ENCODE peak calls at places on chromosomes 12 and 14, in seven cellular contexts. D, W, F, M, E, N and K are unnamed samples. For H3K9me3, the result is how much of the 10 kb centered on the place peaks cover.

GRCh38 chr12:47561746-47562145 is 144.1 kb downstream of the RPAP3 start:
- DNase-seq in D (no peak), W (no peak), F (no peak), M (no peak), E (no peak), N (no peak), K (no peak)

GRCh38 chr14:100083706-100084105 is 18.5 kb downstream of the EVL start:
- DNase-seq in D (no peak), W (peak), F (no peak), M (no peak), E (no peak), N (no peak), K (no peak)

GRCh38 chr12:97500537-97500936 is 37.9 kb downstream of the RMST start:
- DNase-seq in D (no peak), W (no peak), F (no peak), M (no peak), E (no peak), N (no peak), K (no peak)

GRCh38 chr12:93526786-93527428 is 45.6 kb upstream of the SOCS2 start:
- DNase-seq in D (no peak), W (no peak), F (peak), M (peak), E (no peak), N (no peak), K (no peak)

GRCh38 chr14:64891839-64892375 is 12.2 kb upstream of the SPTB start:
- DNase-seq in D (no peak), W (peak), F (peak), M (peak), E (no peak), N (no peak), K (peak)

GRCh38 chr12:27277846-27278260 is 33.8 kb downstream of the STK38L start:
- DNase-seq in D (no peak), W (no peak), F (peak), M (peak), E (no peak), N (no peak), K (no peak)

GRCh38 chr14:54447231-54447692 is 6.1 kb upstream of the CNIH1 start:
- DNase-seq in D (no peak), W (no peak), F (peak), M (no peak), E (no peak), N (no peak), K (no peak)

GRCh38 chr12:56158926-56159461 is 835 bp downstream of the MYL6 start:
- DNase-seq in D (peak), W (peak), F (peak), M (peak), E (peak), N (no peak), K (no peak)

GRCh38 chr12:102995372-102995771 is 37.9 kb downstream of the ASCL1 start:
- DNase-seq in D (no peak), W (no peak), F (no peak), M (no peak), E (no peak), N (no peak), K (no peak)

GRCh38 chr12:42448841-42449240 is 122.9 kb downstream of the PPHLN1 start:
- DNase-seq in D (no peak), W (no peak), F (no peak), M (no peak), E (no peak), N (no peak), K (no peak)

GRCh38 chr14:92934196-92935085 is 11.5 kb downstream of the CHGA start:
- DNase-seq in D (no peak), W (no peak), F (no peak), M (no peak), E (no peak), N (no peak), K (no peak)
- H3K9me3 ChIP-seq in D (under half), W (under half), F (under half), M (under half), E (under half), N (under half), K (under half)

GRCh38 chr14:26934151-26934550 is 336.3 kb upstream of the NOVA1 start:
- DNase-seq in D (no peak), W (no peak), F (no peak), M (no peak), E (no peak), N (no peak), K (no peak)
- H3K9me3 ChIP-seq in D (under half), W (under half), F (under half), M (under half), E (under half), N (under half), K (under half)

GRCh38 chr12:132285311-132285741 is 44.1 kb downstream of the GALNT9 start:
- DNase-seq in D (no peak), W (no peak), F (no peak), M (no peak), E (no peak), N (no peak), K (no peak)

GRCh38 chr12:132284618-132285310 is 44.6 kb downstream of the GALNT9 start:
- DNase-seq in D (no peak), W (no peak), F (no peak), M (no peak), E (no peak), N (no peak), K (no peak)

GRCh38 chr12:132282031-132282949 is 47.1 kb downstream of the GALNT9 start:
- DNase-seq in D (peak), W (no peak), F (no peak), M (no peak), E (no peak), N (no peak), K (no peak)

GRCh38 chr12:132282950-132283771 is 46.2 kb downstream of the GALNT9 start:
- DNase-seq in D (peak), W (peak), F (no peak), M (no peak), E (no peak), N (peak), K (no peak)

DNA sequence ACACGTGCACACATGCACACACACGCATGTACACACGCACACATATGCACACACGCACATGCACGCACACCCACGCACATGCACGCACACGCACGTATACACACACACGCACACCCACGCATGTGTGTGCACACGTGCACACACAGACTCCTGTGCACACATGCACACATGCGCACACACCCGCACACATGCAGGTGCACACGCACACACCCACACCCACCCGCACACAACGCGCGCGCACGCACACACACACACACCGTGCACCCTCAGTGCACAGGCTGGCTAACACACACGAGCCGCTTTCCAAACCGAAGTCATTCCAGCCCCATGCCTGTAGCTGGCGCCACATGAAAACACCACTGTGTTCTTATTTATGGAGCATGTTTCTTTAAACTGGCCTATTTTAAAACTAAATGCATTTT is 45.3 kb downstream of the GALNT9 start:
- DNase-seq in D (no peak), W (no peak), F (peak), M (no peak), E (no peak), N (no peak), K (no peak)
- H3K9me3 ChIP-seq in D (under half), W (under half), F (under half), M (under half), E (under half), N (under half), K (under half)

GRCh38 chr12:119262388-119262787 is 72.1 kb upstream of the CCDC60 start:
- DNase-seq in D (no peak), W (no peak), F (no peak), M (no peak), E (no peak), N (no peak), K (no peak)

DNA sequence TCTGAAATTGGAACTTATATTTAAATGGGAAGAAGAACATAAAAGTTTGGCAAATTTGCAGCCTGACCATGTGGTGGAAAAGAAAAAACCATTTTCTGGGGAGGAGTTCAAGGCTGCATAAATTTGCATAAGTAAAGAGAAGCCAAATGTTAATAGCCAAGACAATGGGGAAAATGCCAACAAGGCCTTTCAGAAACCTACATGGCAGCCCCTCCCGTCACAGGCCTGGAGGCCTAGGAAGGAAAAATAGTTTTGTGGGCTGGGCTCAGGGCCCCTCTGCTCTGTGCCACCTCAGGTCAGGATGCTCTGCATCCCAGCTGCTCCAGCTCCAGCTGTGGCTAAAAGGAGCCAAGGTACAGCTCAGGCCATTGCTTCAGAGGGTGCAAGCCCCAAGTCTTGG is 67.6 kb upstream of the CCDC60 start:
- DNase-seq in D (no peak), W (no peak), F (no peak), M (no peak), E (no peak), N (no peak), K (no peak)
- H3K9me3 ChIP-seq in D (under half), W (under half), F (under half), M (under half), E (under half), N (under half), K (under half)

DNA sequence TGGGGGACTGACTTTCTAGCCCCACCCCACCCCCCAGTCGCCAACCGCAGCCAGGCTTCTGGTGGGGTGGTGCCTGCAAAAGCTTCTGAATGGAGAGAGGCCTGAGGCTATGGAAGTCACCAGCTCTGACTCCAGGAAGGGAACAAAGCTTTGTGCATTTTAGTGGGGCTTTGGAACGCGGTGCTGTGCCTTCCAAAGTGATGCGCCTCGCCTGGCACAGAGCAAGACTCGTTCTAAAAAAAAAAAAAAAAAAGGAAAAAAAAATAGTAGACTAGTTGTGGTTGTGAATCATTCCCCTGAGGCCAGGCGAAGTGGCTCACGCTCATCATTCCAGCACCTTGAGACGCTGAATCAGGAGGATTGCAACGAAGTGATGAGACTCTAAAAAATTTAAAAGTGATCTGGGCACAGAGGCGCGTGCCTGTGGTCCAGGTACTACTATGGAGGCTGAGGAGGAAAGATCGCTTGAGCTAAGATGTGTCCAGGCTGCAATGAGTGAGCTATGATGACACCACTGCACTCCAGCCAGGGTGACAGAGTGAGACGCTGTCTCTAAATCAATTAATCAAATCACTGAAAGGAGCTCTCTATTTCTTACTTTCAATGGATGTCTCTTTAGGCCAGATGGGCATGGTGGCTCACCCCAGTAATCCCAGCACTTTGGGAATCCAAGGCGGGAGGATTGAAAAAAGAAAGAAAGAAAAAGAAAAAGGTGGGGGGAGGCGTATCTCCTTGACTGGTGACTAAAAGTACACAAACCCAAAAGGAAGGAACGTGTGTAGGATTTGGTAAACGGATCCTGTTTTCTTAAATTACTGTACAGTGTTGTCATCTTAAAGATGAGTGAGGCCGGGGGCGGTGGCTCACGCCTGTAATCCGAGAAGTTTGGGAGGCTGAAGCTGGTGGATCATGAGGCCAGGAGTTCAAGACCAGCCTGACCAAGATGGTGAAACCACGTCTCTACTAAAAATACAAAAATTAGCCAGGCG is 259.6 kb upstream of the ALG10B start:
- DNase-seq in D (no peak), W (no peak), F (no peak), M (no peak), E (no peak), N (no peak), K (no peak)
- H3K9me3 ChIP-seq in D (under half), W (under half), F (under half), M (under half), E (under half), N (under half), K (under half)

GRCh38 chr12:108564724-108565123 is 2.3 kb downstream of the ISCU start:
- DNase-seq in D (no peak), W (no peak), F (no peak), M (no peak), E (no peak), N (no peak), K (no peak)
- H3K9me3 ChIP-seq in D (under half), W (under half), F (under half), M (under half), E (under half), N (under half), K (under half)

GRCh38 chr14:68968721-68969120 is 10.4 kb downstream of the ACTN1 start:
- DNase-seq in D (no peak), W (no peak), F (no peak), M (no peak), E (no peak), N (no peak), K (no peak)
- H3K9me3 ChIP-seq in D (under half), W (under half), F (under half), M (under half), E (under half), N (under half), K (under half)

GRCh38 chr12:104958946-104959841 is 1.1 kb upstream of the SLC41A2 start:
- DNase-seq in D (no peak), W (no peak), F (peak), M (no peak), E (no peak), N (no peak), K (no peak)
- H3K9me3 ChIP-seq in D (under half), W (under half), F (under half), M (under half), E (under half), N (under half), K (under half)

GRCh38 chr12:31895449-31896150 is 63.6 kb upstream of the RESF1 start:
- DNase-seq in D (no peak), W (no peak), F (no peak), M (no peak), E (no peak), N (no peak), K (no peak)
- H3K9me3 ChIP-seq in D (under half), W (under half), F (under half), M (under half), E (under half), N (half or more), K (under half)